ENCODE peak calls at places on chromosomes 1 and 21, in nine cellular contexts. K is GM12878, C is germinal center, Y is H9, N is sciatic nerve, V is left cardiac atrium, E is stromal cell of bone marrow, X is HCT116, O is fibroblast of lung. D is an unnamed sample.

GRCh38 chr1:109482796-109483638 is 688 bp upstream of the ATXN7L2 start:
- DNase-seq in K (no peak), C (peak; percentile 62), Y (no peak), N (peak; percentile 74), V (peak; percentile 45), E (no peak), X (no peak), O (no peak), D (no peak)

GRCh38 chr1:204434116-204434755 is 22.6 kb upstream of the PPP1R15B start:
- DNase-seq in K (no peak), C (no peak), Y (no peak), N (no peak), V (no peak), E (no peak), X (no peak), O (no peak), D (no peak)

GRCh38 chr1:101741910-101742309 is 254.8 kb downstream of the OLFM3 start:
- DNase-seq in K (no peak), C (no peak), Y (no peak), N (no peak), V (no peak), E (no peak), X (no peak), O (no peak), D (no peak)

GRCh38 chr1:206502813-206503212 is 4.5 kb upstream of the RASSF5 start:
- DNase-seq in K (no peak), C (no peak), Y (no peak), N (no peak), V (no peak), E (no peak), X (no peak), O (no peak), D (no peak)

GRCh38 chr1:44648514-44649250 is 25.6 kb downstream of the TMEM53 start:
- DNase-seq in K (no peak), C (no peak), Y (no peak), N (no peak), V (no peak), E (no peak), X (no peak), O (no peak), D (no peak)

GRCh38 chr1:202968895-202969295 is 1.8 kb upstream of the CYB5R1 start:
- DNase-seq in K (peak; percentile 33), C (peak; percentile 79), Y (peak; percentile 65), N (no peak), V (peak; percentile 45), E (peak; percentile 57), X (peak; percentile 68), O (peak; percentile 57), D (peak; percentile 55)

GRCh38 chr1:248730507-248731335 is 24.8 kb downstream of the LYPD8 start:
- DNase-seq in K (no peak), C (no peak), Y (no peak), N (no peak), V (no peak), E (no peak), X (no peak), O (no peak), D (no peak)

GRCh38 chr1:93810316-93810715 is 68.7 kb downstream of the DNTTIP2 start:
- DNase-seq in K (no peak), C (no peak), Y (no peak), N (no peak), V (no peak), E (no peak), X (no peak), O (no peak), D (no peak)

GRCh38 chr1:27643626-27644368 is 8.8 kb upstream of the FGR start:
- DNase-seq in K (no peak), C (peak; percentile 69), Y (peak; percentile 85), N (peak; percentile 74), V (peak; percentile 63), E (peak; percentile 38), X (peak; percentile 54), O (peak; percentile 61), D (no peak)

GRCh38 chr1:91505086-91505485 is 4.4 kb downstream of the CDC7 start:
- DNase-seq in K (no peak), C (no peak), Y (no peak), N (no peak), V (no peak), E (no peak), X (no peak), O (no peak), D (no peak)

GRCh38 chr1:63874278-63874880 is 100.6 kb downstream of the ROR1 start:
- DNase-seq in K (no peak), C (no peak), Y (no peak), N (no peak), V (no peak), E (no peak), X (no peak), O (no peak), D (no peak)

GRCh38 chr1:5390497-5390896 is 601.7 kb downstream of the NPHP4 start:
- DNase-seq in K (no peak), C (no peak), Y (no peak), N (no peak), V (no peak), E (no peak), X (no peak), O (no peak), D (no peak)

GRCh38 chr1:18491168-18491567 is 10.4 kb downstream of the KLHDC7A start:
- DNase-seq in K (peak; percentile 13), C (no peak), Y (no peak), N (no peak), V (no peak), E (no peak), X (no peak), O (no peak), D (no peak)

GRCh38 chr1:233587958-233588799 is 25.7 kb upstream of the KCNK1 start:
- DNase-seq in K (no peak), C (no peak), Y (peak; percentile 69), N (no peak), V (no peak), E (no peak), X (no peak), O (no peak), D (no peak)

GRCh38 chr1:54850082-54850730 is 36.8 kb downstream of the DHCR24 start:
- DNase-seq in K (no peak), C (no peak), Y (no peak), N (no peak), V (no peak), E (peak; percentile 43), X (no peak), O (peak; percentile 32), D (no peak)

GRCh38 chr1:6207921-6208320 is 2.0 kb downstream of the RNF207 start:
- DNase-seq in K (no peak), C (no peak), Y (no peak), N (no peak), V (no peak), E (no peak), X (no peak), O (no peak), D (no peak)

GRCh38 chr21:42061195-42061865 is 9.8 kb upstream of the UMODL1 start:
- DNase-seq in K (peak; percentile 81), C (peak; percentile 84), Y (no peak), N (no peak), V (no peak), E (no peak), X (no peak), O (no peak), D (peak; percentile 92)

GRCh38 chr1:97008226-97008625 is 286.6 kb downstream of the PTBP2 start:
- DNase-seq in K (no peak), C (no peak), Y (no peak), N (no peak), V (no peak), E (peak; percentile 44), X (no peak), O (no peak), D (no peak)

GRCh38 chr21:43340491-43341348 is 86.2 kb downstream of the SIK1 start:
- DNase-seq in K (no peak), C (no peak), Y (no peak), N (no peak), V (peak; percentile 36), E (no peak), X (peak; percentile 51), O (peak; percentile 85), D (no peak)

GRCh38 chr21:44999972-45000636 is 60.3 kb downstream of the SLX9 start:
- DNase-seq in K (no peak), C (no peak), Y (no peak), N (no peak), V (peak; percentile 18), E (no peak), X (no peak), O (no peak), D (no peak)

GRCh38 chr1:225691861-225692516 is 39.1 kb upstream of the ENAH start:
- DNase-seq in K (no peak), C (no peak), Y (no peak), N (no peak), V (no peak), E (peak; percentile 85), X (no peak), O (peak; percentile 67), D (no peak)

GRCh38 chr1:215636258-215636965 is 69.3 kb downstream of the KCTD3 start:
- DNase-seq in K (no peak), C (no peak), Y (no peak), N (no peak), V (peak; percentile 24), E (peak; percentile 81), X (no peak), O (peak; percentile 90), D (no peak)

GRCh38 chr1:61079898-61080336 is 2.4 kb upstream of the NFIA start:
- DNase-seq in K (no peak), C (no peak), Y (peak; percentile 82), N (peak; percentile 88), V (peak; percentile 82), E (peak; percentile 84), X (peak; percentile 69), O (peak; percentile 90), D (no peak)

GRCh38 chr21:24955275-24955961 is 651.9 kb downstream of the MRPL39 start:
- DNase-seq in K (peak; percentile 82), C (no peak), Y (no peak), N (no peak), V (no peak), E (no peak), X (no peak), O (no peak), D (peak; percentile 36)